ENCODE peak calls at places on chromosomes 4 and X, in four cellular contexts. A is WTC11, X is HepG2, J is K562. M is an unnamed sample.

GRCh38 chr4:7430965-7431695 is 3.6 kb downstream of the PSAPL1 start:
- DNase-seq in A (peak; percentile 7), X (no peak), J (no peak), M (no peak)

GRCh38 chr4:173025131-173025530 is 143.5 kb upstream of the GALNT7 start:
- DNase-seq in A (peak; percentile 55), X (peak; percentile 38), J (peak; percentile 56), M (peak; percentile 59)

GRCh38 chrX:130174051-130174704 is 2.4 kb downstream of the RAB33A start:
- DNase-seq in A (no peak), X (no peak), J (peak; percentile 24), M (no peak)

GRCh38 chr4:118811008-118811764 is 24.7 kb downstream of the SEC24D start:
- DNase-seq in A (no peak), X (no peak), J (no peak), M (no peak)

GRCh38 chrX:105190252-105190853 is 30.1 kb downstream of the TEX13A start:
- DNase-seq in A (peak; percentile 14), X (no peak), J (peak; percentile 9), M (peak; percentile 27)

GRCh38 chr4:119337010-119337409 is 15.1 kb upstream of the FABP2 start:
- DNase-seq in A (no peak), X (no peak), J (no peak), M (no peak)

GRCh38 chr4:48746608-48747374 is 33.3 kb downstream of the FRYL start:
- DNase-seq in A (no peak), X (no peak), J (no peak), M (no peak)

GRCh38 chrX:37686348-37686736 is 751 bp downstream of the XK start:
- DNase-seq in A (no peak), X (no peak), J (no peak), M (no peak)

GRCh38 chrX:153060095-153060445 is 3.8 kb downstream of the PNMA3 start:
- DNase-seq in A (no peak), X (no peak), J (no peak), M (no peak)

GRCh38 chr4:147820975-147821374 is 89.1 kb downstream of the ARHGAP10 start:
- DNase-seq in A (no peak), X (no peak), J (no peak), M (no peak)

GRCh38 chrX:48493890-48494364 is 14.9 kb upstream of the PORCN start:
- DNase-seq in A (peak; percentile 57), X (peak; percentile 55), J (peak; percentile 41), M (peak; percentile 46)

GRCh38 chrX:133482345-133483041 is 67.2 kb upstream of the GPC4 start:
- DNase-seq in A (no peak), X (no peak), J (no peak), M (no peak)

GRCh38 chr4:186727149-186727976 is 3.7 kb upstream of the FAT1 start:
- DNase-seq in A (no peak), X (no peak), J (no peak), M (no peak)

GRCh38 chrX:7088968-7089615 is 58.4 kb upstream of the STS start:
- DNase-seq in A (peak; percentile 48), X (no peak), J (no peak), M (no peak)

GRCh38 chrX:101550825-101551767 is 749 bp downstream of the ARMCX1 start:
- DNase-seq in A (peak; percentile 55), X (no peak), J (peak; percentile 18), M (no peak)

GRCh38 chr4:169251291-169252235 is 19.2 kb downstream of the SH3RF1 start:
- DNase-seq in A (no peak), X (peak; percentile 82), J (no peak), M (no peak)

GRCh38 chrX:139086243-139086642 is 374.7 kb upstream of the FGF13 start:
- DNase-seq in A (no peak), X (no peak), J (no peak), M (no peak)

GRCh38 chr4:17285747-17286146 is 226.1 kb downstream of the QDPR start:
- DNase-seq in A (no peak), X (no peak), J (no peak), M (no peak)

GRCh38 chrX:40170830-40171512 is 73.2 kb upstream of the BCOR start:
- DNase-seq in A (peak; percentile 23), X (no peak), J (peak; percentile 18), M (no peak)

GRCh38 chr4:154958621-154959358 is 177.7 kb downstream of the RBM46 start:
- DNase-seq in A (no peak), X (no peak), J (no peak), M (no peak)

GRCh38 chr4:138522366-138522765 is 280.2 kb upstream of the SLC7A11 start:
- DNase-seq in A (no peak), X (peak; percentile 3), J (peak; percentile 24), M (peak; percentile 10)

GRCh38 chrX:111007238-111007637 is 88.8 kb upstream of the PAK3 start:
- DNase-seq in A (no peak), X (no peak), J (no peak), M (no peak)

GRCh38 chr4:169220446-169220845 is 50.3 kb downstream of the SH3RF1 start:
- DNase-seq in A (no peak), X (peak; percentile 28), J (no peak), M (no peak)

GRCh38 chr4:87179751-87180150 is 40.7 kb downstream of the KLHL8 start:
- DNase-seq in A (no peak), X (no peak), J (no peak), M (no peak)

GRCh38 chr4:15498356-15498755 is 28.7 kb downstream of the CC2D2A start:
- DNase-seq in A (no peak), X (no peak), J (no peak), M (no peak)

GRCh38 chr4:184402239-184402638 is 72.1 kb downstream of the IRF2 start:
- DNase-seq in A (peak; percentile 19), X (no peak), J (no peak), M (no peak)

GRCh38 chr4:73682508-73682907 is 57.9 kb upstream of the CXCL8 start:
- DNase-seq in A (no peak), X (no peak), J (no peak), M (no peak)

GRCh38 chr4:145090370-145090769 is 7.6 kb downstream of the ANAPC10 start:
- DNase-seq in A (no peak), X (no peak), J (no peak), M (no peak)

GRCh38 chrX:119693032-119693995 is at the start of gene SEPTIN6:
- DNase-seq in A (peak; percentile 86), X (peak; percentile 59), J (peak; percentile 87), M (peak; percentile 79)
- TF ChIP-seq ELF4 in A (no peak), X (no peak), J (no peak), M (no peak)

GRCh38 chrX:134821370-134821769 is 163.1 kb upstream of the PLAC1 start:
- DNase-seq in A (no peak), X (no peak), J (no peak), M (no peak)
- TF ChIP-seq ELF4 in A (no peak), X (no peak), J (no peak), M (no peak)

GRCh38 chrX:122046226-122046625 is 998.8 kb downstream of the GLUD2 start:
- DNase-seq in A (no peak), X (no peak), J (no peak), M (no peak)
- TF ChIP-seq ELF4 in A (no peak), X (no peak), J (no peak), M (no peak)

GRCh38 chr4:24897639-24898038 is 15.2 kb downstream of the CCDC149 start:
- DNase-seq in A (no peak), X (no peak), J (no peak), M (no peak)
- TF ChIP-seq ELF4 in A (no peak), X (no peak), J (no peak), M (no peak)

M was measured in HEK293T.